ENCODE peak calls at places on chromosomes 5 and 9, in seven cellular contexts. I, K, Q, T, F, S and N are unnamed samples.

GRCh38 chr5:7420506-7421280 is 24.8 kb downstream of the ADCY2 start:
- DNase-seq in K (no peak), Q (no peak), T (peak; percentile 82), I (no peak), S (no peak), F (no peak), N (peak; percentile 77)

GRCh38 chr5:148014276-148014675 is 49.5 kb upstream of the SPINK5 start:
- DNase-seq in T (no peak), I (no peak), K (peak; percentile 28), Q (no peak), S (no peak), F (no peak), N (no peak)

GRCh38 chr9:127059648-127060365 is 62.6 kb downstream of the ANGPTL2 start:
- DNase-seq in I (no peak), K (no peak), Q (no peak), F (no peak), S (no peak), T (no peak), N (no peak)

GRCh38 chr5:41418220-41419031 is 92.0 kb downstream of the PLCXD3 start:
- DNase-seq in S (no peak), Q (peak; percentile 72), F (no peak), K (no peak), T (peak; percentile 41), I (no peak), N (peak; percentile 14)

GRCh38 chr9:107841078-107841477 is 351.5 kb upstream of the KLF4 start:
- DNase-seq in S (no peak), T (no peak), I (no peak), Q (no peak), F (no peak), K (no peak), N (no peak)

GRCh38 chr5:172748341-172748843 is 22.6 kb downstream of the DUSP1 start:
- DNase-seq in K (peak; percentile 87), Q (no peak), I (no peak), S (peak; percentile 87), T (peak; percentile 86), F (no peak), N (peak; percentile 77)

GRCh38 chr9:100884518-100884917 is 144.0 kb upstream of the PLPPR1 start:
- DNase-seq in K (no peak), T (no peak), Q (no peak), I (peak; percentile 33), S (no peak), F (no peak), N (peak; percentile 42)

GRCh38 chr5:180034564-180034963 is 37.0 kb downstream of the RNF130 start:
- DNase-seq in S (peak; percentile 5), K (peak; percentile 63), Q (peak; percentile 63), I (no peak), F (no peak), T (no peak), N (no peak)

GRCh38 chr5:164484948-164485347 is 979.5 kb downstream of the MAT2B start:
- DNase-seq in F (no peak), Q (no peak), S (no peak), I (no peak), T (no peak), K (no peak), N (no peak)

GRCh38 chr9:99824378-99825157 is 2.9 kb downstream of the NR4A3 start:
- DNase-seq in K (peak; percentile 60), I (peak; percentile 80), Q (no peak), S (no peak), F (no peak), T (peak; percentile 81), N (peak; percentile 78)

DNA sequence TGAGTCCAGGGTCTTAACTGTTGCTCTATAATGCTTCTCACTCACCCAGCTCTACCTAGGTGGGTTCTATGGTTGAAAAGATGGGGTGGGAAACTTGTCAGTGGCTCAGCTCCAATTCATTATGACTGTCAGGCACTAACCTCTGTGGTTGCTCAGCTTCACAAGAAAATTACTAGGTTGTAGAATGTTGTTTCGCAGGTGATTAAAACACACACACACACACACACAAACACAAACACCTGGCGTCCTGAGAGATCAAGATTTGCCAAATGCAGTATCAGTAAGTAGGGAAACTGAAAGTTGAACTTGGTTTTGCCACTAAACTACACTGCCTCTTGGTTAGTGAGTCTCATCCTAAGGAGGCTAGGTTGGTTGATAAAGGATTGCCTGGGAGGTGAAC is 2.8 kb downstream of the MCCC2 start:
- DNase-seq in Q (no peak), K (no peak), I (no peak), S (no peak), F (no peak), T (no peak), N (no peak)
- H3K4me2 ChIP-seq in Q (no peak overlapping the region), K (no peak overlapping the region), I (no peak overlapping the region), S (no peak overlapping the region), F (no peak overlapping the region), T (no peak overlapping the region), N (no peak overlapping the region)

GRCh38 chr9:76292246-76292645 is 102.0 kb downstream of the RFK start:
- DNase-seq in F (no peak), S (no peak), Q (peak; percentile 14), I (no peak), K (no peak), T (no peak), N (no peak)
- H2BK120ac ChIP-seq in F (no peak overlapping the region), S (no peak overlapping the region), Q (no peak overlapping the region), I (no peak overlapping the region), K (no peak overlapping the region), T (no peak overlapping the region), N (no peak overlapping the region)

GRCh38 chr5:1722877-1723276 is 76.8 kb downstream of the MRPL36 start:
- DNase-seq in Q (no peak), F (no peak), S (no peak), T (peak; percentile 10), I (no peak), K (no peak), N (no peak)
- H2BK5ac ChIP-seq in Q (no peak overlapping the region), F (no peak overlapping the region), S (no peak overlapping the region), T (no peak overlapping the region), I (no peak overlapping the region), K (no peak overlapping the region), N (no peak overlapping the region)

DNA sequence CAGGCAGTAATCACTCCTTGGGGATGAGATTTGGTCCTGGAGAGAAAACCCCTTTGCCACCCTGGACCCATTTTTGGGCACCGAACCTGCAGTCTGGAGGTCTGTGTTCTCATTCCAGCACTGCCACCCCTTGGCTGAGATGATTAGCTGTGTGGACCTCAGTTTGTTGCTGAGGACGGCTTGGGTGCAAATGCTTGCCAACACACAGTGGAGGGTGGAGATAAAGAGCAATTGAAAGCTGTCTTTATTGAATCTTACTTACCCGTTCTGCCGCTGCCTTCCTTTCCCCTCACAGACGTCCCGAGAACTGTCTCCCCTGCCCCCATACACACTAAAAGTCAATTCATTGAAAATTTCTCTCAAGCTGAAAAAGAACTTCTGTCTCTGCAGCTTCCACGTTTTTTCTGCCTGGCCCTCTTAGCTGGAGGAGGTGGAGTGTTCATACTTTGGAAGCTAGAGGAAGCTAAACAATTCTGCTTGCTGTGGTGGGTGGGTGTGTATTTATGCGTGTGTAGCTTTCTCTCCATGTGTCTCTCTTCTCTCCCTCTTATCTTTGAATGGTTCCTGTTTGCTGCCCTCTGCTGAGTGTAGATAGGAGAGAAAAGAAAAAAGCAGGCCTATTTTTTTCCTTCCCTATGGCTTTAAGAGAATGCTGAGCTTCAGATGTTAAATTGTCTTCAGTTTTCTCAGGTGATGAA is 6.6 kb downstream of the GALNT10 start:
- DNase-seq in T (no peak), I (no peak), Q (peak; percentile 87), F (no peak), S (peak; percentile 62), K (peak; percentile 76), N (peak; percentile 75)
- H3K4me2 ChIP-seq in T (no peak overlapping the region), I (no peak overlapping the region), Q (peak overlapping the region; percentile 58), F (no peak overlapping the region), S (no peak overlapping the region), K (no peak overlapping the region), N (no peak overlapping the region)

DNA sequence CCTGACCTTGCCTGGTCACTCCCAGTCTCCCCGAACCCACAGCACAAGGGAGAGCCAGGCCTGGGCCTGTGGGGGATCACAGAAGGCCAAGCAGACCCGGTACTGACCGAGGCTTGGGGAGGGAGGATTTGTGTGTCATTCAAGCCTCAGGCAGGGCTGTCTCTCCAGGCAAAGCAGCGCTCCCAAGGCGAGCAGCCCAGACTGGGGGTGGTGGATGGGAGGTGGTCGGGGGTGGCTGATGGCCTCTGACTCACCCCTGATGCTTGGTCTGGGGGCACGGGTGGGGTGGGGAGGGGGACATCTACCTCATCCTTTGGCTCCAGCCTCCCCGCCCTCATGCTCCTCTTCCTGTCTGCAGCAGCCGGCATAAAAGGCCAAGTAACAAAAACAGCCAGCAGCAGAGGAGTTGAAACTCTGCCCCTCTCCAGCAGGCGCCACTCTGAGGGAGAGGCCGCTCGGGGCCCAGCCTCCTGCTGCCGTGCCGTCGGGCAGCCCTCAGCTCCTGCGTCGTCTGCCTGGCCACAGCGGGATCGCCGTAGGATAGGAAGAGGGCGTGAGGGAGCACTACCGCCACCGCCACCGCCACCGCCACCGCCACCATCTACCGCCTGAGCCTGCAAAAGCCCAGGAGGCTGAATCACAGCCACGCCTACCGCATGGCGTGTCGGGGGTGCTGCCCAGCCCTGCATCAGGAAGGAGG is 166.0 kb downstream of the OLFM1 start:
- DNase-seq in Q (no peak), F (no peak), S (no peak), T (peak; percentile 80), K (no peak), I (no peak), N (peak; percentile 80)
- H2BK120ac ChIP-seq in Q (no peak overlapping the region), F (no peak overlapping the region), S (no peak overlapping the region), T (no peak overlapping the region), K (no peak overlapping the region), I (no peak overlapping the region), N (no peak overlapping the region)

GRCh38 chr9:93244101-93244500 is 60.2 kb downstream of the WNK2 start:
- DNase-seq in F (no peak), K (no peak), T (no peak), Q (no peak), S (no peak), I (no peak), N (no peak)

GRCh38 chr9:93245437-93245970 is 61.6 kb downstream of the WNK2 start:
- DNase-seq in K (no peak), T (no peak), I (no peak), F (no peak), Q (no peak), S (peak; percentile 90), N (no peak)

GRCh38 chr9:93246526-93246925 is 62.6 kb downstream of the WNK2 start:
- DNase-seq in I (no peak), Q (no peak), F (no peak), K (no peak), S (no peak), T (no peak), N (no peak)

GRCh38 chr9:93246111-93246510 is 62.2 kb downstream of the WNK2 start:
- DNase-seq in F (no peak), K (no peak), T (no peak), I (no peak), S (peak; percentile 84), Q (no peak), N (no peak)

GRCh38 chr9:93244510-93245436 is 60.8 kb downstream of the WNK2 start:
- DNase-seq in K (no peak), Q (no peak), T (no peak), S (peak; percentile 93), F (no peak), I (no peak), N (no peak)
- H2BK5ac ChIP-seq in K (no peak overlapping the region), Q (no peak overlapping the region), T (no peak overlapping the region), S (no peak overlapping the region), F (no peak overlapping the region), I (no peak overlapping the region), N (no peak overlapping the region)